ENCODE peak calls at places on chromosomes 13 and 19, in nine cellular contexts. F is pancreas, H is OCI-LY7, S is BE2C, B is H9, I is A549, A is thoracic aorta, O is sigmoid colon, Y is aorta. K is an unnamed sample. For H3K9me3, the result is how much of the 10 kb centered on the place peaks cover.

GRCh38 chr13:63636231-63636993 is 2220.8 kb upstream of the PCDH20 start:
- DNase-seq in F (no peak), H (no peak), S (peak), B (no peak), I (peak), A (no peak), O (no peak), Y (no peak), K (peak)

GRCh38 chr19:39296055-39296645 is at the start of gene IFNL1:
- DNase-seq in F (no peak), H (no peak), S (no peak), B (no peak), I (no peak), A (no peak), O (peak), Y (peak), K (no peak)

GRCh38 chr13:49627831-49628652 is at the start of gene ARL11:
- DNase-seq in F (no peak), H (peak), S (peak), B (peak), I (no peak), A (no peak), O (peak), Y (peak), K (no peak)

GRCh38 chr13:107563099-107563925 is 652.0 kb downstream of the LIG4 start:
- DNase-seq in F (no peak), H (no peak), S (no peak), B (no peak), I (no peak), A (no peak), O (no peak), Y (no peak), K (no peak)

GRCh38 chr19:3276341-3276799 is 51.9 kb downstream of the CELF5 start:
- DNase-seq in F (peak), H (peak), S (peak), B (peak), I (peak), A (no peak), O (no peak), Y (no peak), K (no peak)

GRCh38 chr19:49142866-49143335 is 12.3 kb downstream of the HRC start:
- DNase-seq in F (peak), H (peak), S (peak), B (peak), I (peak), A (peak), O (peak), Y (peak), K (no peak)

GRCh38 chr13:100314132-100314910 is 225.4 kb downstream of the PCCA start:
- DNase-seq in F (no peak), H (no peak), S (no peak), B (no peak), I (no peak), A (no peak), O (no peak), Y (no peak), K (no peak)

GRCh38 chr19:50719566-50719965 is at the start of gene SHANK1:
- DNase-seq in F (no peak), H (no peak), S (no peak), B (peak), I (no peak), A (no peak), O (no peak), Y (no peak), K (peak)

GRCh38 chr13:110135977-110136597 is 170.9 kb downstream of the COL4A1 start:
- DNase-seq in F (no peak), H (no peak), S (no peak), B (no peak), I (no peak), A (no peak), O (no peak), Y (no peak), K (no peak)

DNA sequence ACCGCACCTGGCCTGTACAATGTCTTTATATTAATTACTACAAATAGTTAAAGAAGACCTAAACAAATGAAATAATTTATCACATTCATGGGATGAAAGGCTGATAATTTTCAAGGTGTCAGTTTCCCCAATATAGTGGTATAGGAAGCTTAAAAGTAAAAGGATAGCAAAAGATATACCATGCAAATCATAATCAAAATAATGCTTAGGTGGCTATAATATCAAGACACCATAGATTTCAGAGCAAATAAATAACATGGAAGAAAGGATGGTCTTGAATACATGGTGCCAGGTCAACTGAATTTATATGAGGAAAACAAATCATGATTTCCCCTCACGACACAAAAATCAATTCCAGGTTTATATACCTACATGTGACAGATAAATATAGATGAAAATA is 4.8 kb downstream of the ZNF790 start:
- DNase-seq in F (no peak), H (no peak), S (no peak), B (no peak), I (no peak), A (no peak), O (no peak), Y (no peak), K (no peak)
- H3K9me3 ChIP-seq in F (under half), H (under half), S (under half), B (under half), I (half or more), A (half or more), O (under half), Y (under half), K (half or more)

DNA sequence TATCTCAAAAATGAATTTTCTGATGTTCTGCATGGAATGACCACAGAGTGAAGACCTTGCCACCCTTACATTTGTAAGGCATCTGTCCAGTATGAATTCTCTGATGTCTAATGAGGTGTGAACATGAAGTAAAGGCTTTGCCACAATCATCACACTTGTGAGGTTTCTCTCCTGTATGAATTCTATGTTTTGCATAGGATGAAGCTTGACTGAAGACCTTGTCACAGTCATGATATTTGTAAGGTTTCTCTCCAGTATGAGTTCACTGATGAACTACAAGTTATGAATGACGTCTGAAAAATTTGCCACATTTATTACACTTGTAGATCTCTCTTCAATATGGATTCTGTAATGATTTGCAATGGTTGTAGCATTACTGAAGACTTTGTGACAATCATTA is 13.3 kb downstream of the ZNF816 start:
- DNase-seq in F (no peak), H (no peak), S (no peak), B (no peak), I (no peak), A (no peak), O (no peak), Y (no peak), K (no peak)
- H3K9me3 ChIP-seq in F (under half), H (under half), S (under half), B (under half), I (half or more), A (half or more), O (under half), Y (under half), K (under half)

DNA sequence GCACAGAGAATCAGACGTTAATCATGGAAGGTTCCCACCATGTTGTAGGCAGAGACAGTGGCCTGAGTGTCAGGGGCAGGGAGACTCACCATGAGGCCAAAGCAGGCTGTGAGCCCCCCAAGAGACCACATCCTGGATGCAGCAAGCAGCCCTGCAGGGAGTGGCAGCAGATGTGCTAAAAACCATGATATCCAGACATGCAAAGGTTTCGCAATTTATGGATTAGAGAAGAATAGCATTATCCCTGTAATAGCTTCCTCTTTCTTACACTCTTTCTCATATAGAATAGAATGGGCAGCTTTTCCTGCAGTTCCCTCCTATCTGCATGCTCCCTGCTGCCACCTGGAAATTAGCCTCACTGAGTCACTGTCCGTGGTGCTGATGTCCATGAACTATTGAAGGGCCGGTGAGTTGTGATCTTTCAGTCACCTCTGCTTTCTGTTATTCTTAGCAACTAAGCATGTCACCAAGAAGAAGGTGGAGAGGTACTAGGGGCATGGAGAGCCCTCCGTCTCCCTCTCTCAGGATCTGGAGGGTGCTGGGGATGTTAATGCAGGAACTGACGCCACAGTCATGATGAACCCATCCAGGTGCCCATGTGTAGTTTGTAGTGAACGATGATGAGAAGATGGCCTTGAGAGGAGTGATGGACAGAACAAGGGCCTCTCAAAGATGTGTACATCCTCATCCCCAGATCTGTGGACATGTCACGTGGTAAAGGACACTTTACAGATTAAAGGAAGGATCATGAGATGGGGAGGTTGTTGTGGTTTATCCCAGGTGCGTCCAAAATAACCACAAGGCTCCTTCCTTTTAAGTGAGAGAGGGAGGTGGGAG is 9.9 kb downstream of the CEACAM4 start:
- DNase-seq in F (no peak), H (peak), S (no peak), B (peak), I (peak), A (no peak), O (no peak), Y (no peak), K (peak)
- H3K9me3 ChIP-seq in F (under half), H (under half), S (under half), B (half or more), I (under half), A (under half), O (under half), Y (under half), K (under half)

GRCh38 chr19:6958786-6959185 is 62.4 kb downstream of the MBD3L2B start:
- DNase-seq in F (no peak), H (no peak), S (no peak), B (no peak), I (no peak), A (no peak), O (no peak), Y (no peak), K (no peak)
- H3K9me3 ChIP-seq in F (under half), H (under half), S (under half), B (half or more), I (under half), A (under half), O (under half), Y (under half), K (under half)

GRCh38 chr13:103694033-103694432 is 627.8 kb upstream of the SLC10A2 start:
- DNase-seq in F (no peak), H (no peak), S (peak), B (peak), I (no peak), A (no peak), O (no peak), Y (no peak), K (no peak)

GRCh38 chr13:103695320-103695719 is 629.1 kb upstream of the SLC10A2 start:
- DNase-seq in F (no peak), H (no peak), S (no peak), B (no peak), I (no peak), A (no peak), O (no peak), Y (no peak), K (no peak)

GRCh38 chr13:103698000-103698399 is 631.8 kb upstream of the SLC10A2 start:
- DNase-seq in F (no peak), H (no peak), S (no peak), B (no peak), I (no peak), A (no peak), O (no peak), Y (no peak), K (no peak)

GRCh38 chr13:103694471-103694870 is 628.3 kb upstream of the SLC10A2 start:
- DNase-seq in F (no peak), H (no peak), S (peak), B (no peak), I (no peak), A (no peak), O (no peak), Y (no peak), K (no peak)

GRCh38 chr13:103692442-103692841 is 626.2 kb upstream of the SLC10A2 start:
- DNase-seq in F (no peak), H (no peak), S (no peak), B (no peak), I (no peak), A (no peak), O (no peak), Y (no peak), K (no peak)
- H3K9me3 ChIP-seq in F (under half), H (under half), S (under half), B (under half), I (under half), A (under half), O (under half), Y (under half), K (under half)

DNA sequence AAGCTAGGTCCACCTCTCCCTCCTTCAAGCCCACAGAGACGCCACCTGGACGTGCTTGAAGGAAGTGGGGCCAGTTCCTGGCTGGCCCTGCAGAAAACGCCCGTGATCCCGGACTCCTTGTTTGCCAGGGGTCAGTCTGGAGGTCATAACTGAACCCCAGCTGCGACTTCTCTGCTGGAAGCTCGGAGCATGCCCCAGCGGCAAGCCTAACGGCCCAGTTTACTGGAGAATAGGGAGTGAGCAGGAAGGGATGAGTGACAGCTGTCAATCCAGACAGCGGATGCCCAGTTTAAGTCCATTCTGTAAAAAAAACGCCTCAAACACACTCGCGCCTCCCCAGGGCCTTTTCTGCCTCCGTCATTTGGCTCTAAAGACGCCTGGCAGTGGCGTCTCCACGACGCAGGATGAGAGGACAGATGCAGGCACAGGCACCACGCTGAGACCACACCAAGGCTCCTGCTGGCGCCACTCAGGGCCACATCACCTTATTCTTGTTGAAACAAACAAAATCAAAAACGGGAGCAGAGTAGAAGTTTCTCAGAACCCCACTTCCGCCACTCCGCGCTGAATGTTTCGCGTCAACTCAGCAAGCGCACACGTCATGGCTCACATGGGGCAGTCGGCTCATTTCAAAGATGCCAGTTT is 57.6 kb downstream of the RASA3 start:
- DNase-seq in F (no peak), H (no peak), S (no peak), B (no peak), I (no peak), A (no peak), O (peak), Y (peak), K (no peak)
- H3K9me3 ChIP-seq in F (under half), H (under half), S (under half), B (under half), I (under half), A (under half), O (under half), Y (under half), K (under half)

GRCh38 chr19:52554216-52554971 is 15.7 kb upstream of the ZNF701 start:
- DNase-seq in F (no peak), H (no peak), S (no peak), B (no peak), I (no peak), A (no peak), O (no peak), Y (no peak), K (no peak)

DNA sequence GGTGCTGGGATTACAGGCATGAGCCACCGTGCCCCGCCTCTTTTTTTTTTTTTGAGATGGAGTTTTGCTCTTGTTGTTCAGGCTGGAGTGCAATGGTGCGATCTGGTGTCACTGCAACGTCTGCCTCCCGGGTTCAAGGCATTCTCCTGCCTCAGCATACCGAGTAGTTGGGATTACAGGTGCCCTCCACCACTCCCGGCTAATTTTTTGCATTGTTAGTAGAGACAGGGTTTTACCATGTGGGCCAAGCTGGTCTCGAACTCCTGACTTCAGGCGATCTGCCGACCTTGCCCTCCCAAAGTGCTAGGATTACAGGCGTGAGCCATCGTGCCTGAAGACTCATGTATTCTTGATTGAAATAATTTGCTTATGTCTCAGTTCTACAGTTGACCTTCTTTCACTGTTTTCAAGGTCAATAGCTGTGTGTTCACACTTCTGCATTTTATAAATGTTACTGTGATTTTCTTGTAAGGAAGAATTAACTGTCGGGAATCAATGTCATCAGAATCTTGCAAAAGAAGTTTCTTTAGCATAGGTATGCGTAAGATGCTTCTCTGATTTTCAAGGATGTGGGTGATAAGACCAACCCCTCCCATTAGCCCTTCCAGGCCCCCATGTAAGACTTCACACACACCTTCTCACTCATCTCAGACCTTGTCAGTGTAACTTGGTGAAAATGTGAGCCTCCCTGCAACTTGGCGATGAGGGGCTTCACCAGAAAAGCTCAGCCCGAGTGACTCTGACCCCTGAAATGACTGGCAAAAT is 12.7 kb upstream of the ZNF701 start:
- DNase-seq in F (no peak), H (no peak), S (no peak), B (no peak), I (no peak), A (no peak), O (no peak), Y (no peak), K (no peak)
- H3K9me3 ChIP-seq in F (under half), H (under half), S (under half), B (under half), I (half or more), A (half or more), O (under half), Y (under half), K (under half)

K was measured in DND-41.